ENCODE peak calls at places on chromosomes 11 and 22, in ten cellular contexts. O is stimulated activated CD4-positive, alpha-beta T cell treated with anti-CD3 and anti-CD28 coated beads, TNF-alpha, amount 100 ng/mL, for 48 hours; S is iPS-NIHi11; V is stimulated activated naive B cell treated with anti-CD40 and anti-IgM and Interleukin-4, amounts not matched to agents 10 μg/mL and 1 μg/mL and 100 μg/mL, for 72 hours; C is SK-N-DZ; P is retina; J is mesothelial cell of epicardium; U is uterus; N is ACHN; I is activated naive CD4-positive, alpha-beta T cell treated with anti-CD3 and anti-CD28 coated beads, Interleukin-2, amount 50 U/mL, for 16 hours. R is an unnamed sample.

GRCh38 chr22:43749473-43749872 is 62.6 kb downstream of the EFCAB6 start:
- DNase-seq in J (no peak), S (no peak), I (no peak), N (no peak), P (no peak), U (no peak), C (no peak), O (no peak), V (no peak), R (no peak)

GRCh38 chr11:45089251-45089650 is 57.2 kb upstream of the PRDM11 start:
- DNase-seq in U (peak; percentile 70), J (no peak), C (no peak), I (no peak), P (no peak), N (peak; percentile 44), S (no peak), O (no peak), V (no peak), R (no peak)

GRCh38 chr11:86155210-86155844 is 86.4 kb upstream of the PICALM start:
- DNase-seq in V (no peak), O (no peak), I (no peak), P (no peak), J (no peak), N (no peak), C (no peak), S (no peak), U (no peak), R (no peak)

GRCh38 chr22:35540600-35541253 is at the start of gene RASD2:
- DNase-seq in O (peak; percentile 17), U (peak; percentile 69), N (peak; percentile 56), S (peak; percentile 63), P (peak; percentile 70), C (no peak), I (peak; percentile 70), J (no peak), V (no peak), R (no peak)

GRCh38 chr22:47548953-47549740 is 786.7 kb downstream of the TBC1D22A start:
- DNase-seq in P (no peak), U (no peak), N (no peak), C (no peak), V (no peak), O (no peak), S (no peak), J (no peak), I (no peak), R (peak; percentile 6)

GRCh38 chr11:5891216-5891800 is 1.7 kb upstream of the OR52E5 start:
- DNase-seq in U (no peak), V (no peak), P (no peak), N (peak; percentile 31), I (no peak), S (peak; percentile 12), J (no peak), C (no peak), O (no peak), R (no peak)

GRCh38 chr11:126355926-126356897 is 726 bp downstream of the ST3GAL4 start:
- DNase-seq in V (peak; percentile 35), O (no peak), I (no peak), N (no peak), U (no peak), C (no peak), S (peak; percentile 52), P (peak; percentile 67), J (no peak), R (peak; percentile 71)

GRCh38 chr11:629237-629583 is 2.2 kb upstream of the SCT start:
- DNase-seq in C (no peak), O (no peak), J (no peak), I (no peak), V (no peak), N (no peak), U (no peak), P (no peak), S (no peak), R (no peak)

GRCh38 chr22:19747574-19747973 is 13.0 kb upstream of the TBX1 start:
- DNase-seq in J (no peak), U (no peak), P (no peak), I (no peak), C (no peak), V (no peak), S (no peak), N (no peak), O (no peak), R (no peak)

GRCh38 chr11:110712643-110713468 is 619 bp upstream of the ARHGAP20 start:
- DNase-seq in S (peak; percentile 13), N (no peak), V (peak; percentile 47), O (no peak), C (peak; percentile 12), I (no peak), J (no peak), U (peak; percentile 17), P (peak; percentile 93), R (peak; percentile 48)

GRCh38 chr22:19957445-19957844 is 15.8 kb upstream of the TXNRD2 start:
- DNase-seq in P (no peak), C (no peak), N (no peak), I (no peak), J (no peak), U (no peak), O (no peak), V (no peak), S (peak; percentile 8), R (no peak)

GRCh38 chr11:134235399-134235798 is 10.9 kb downstream of the VPS26B start:
- DNase-seq in J (no peak), P (no peak), C (no peak), S (no peak), U (no peak), O (no peak), N (no peak), I (no peak), V (no peak), R (no peak)

GRCh38 chr11:96763244-96763643 is 373.4 kb downstream of the JRKL start:
- DNase-seq in J (no peak), I (no peak), O (no peak), S (no peak), U (no peak), P (no peak), C (no peak), V (no peak), N (no peak), R (no peak)

GRCh38 chr11:68682531-68682931 is 1.8 kb upstream of the GAL start:
- DNase-seq in C (no peak), I (no peak), N (no peak), O (no peak), S (no peak), P (no peak), V (no peak), J (no peak), U (no peak), R (no peak)

GRCh38 chr11:85889676-85890579 is 34.7 kb downstream of the CCDC83 start:
- DNase-seq in S (peak; percentile 58), J (no peak), C (no peak), P (no peak), I (no peak), V (no peak), N (peak; percentile 82), O (no peak), U (peak; percentile 15), R (no peak)

GRCh38 chr11:94068764-94069163 is 47.6 kb downstream of the HEPHL1 start:
- DNase-seq in V (no peak), O (no peak), S (no peak), J (no peak), P (no peak), C (no peak), I (no peak), U (no peak), N (no peak), R (no peak)

GRCh38 chr22:39900306-39901227 is at the start of gene GRAP2:
- DNase-seq in U (no peak), N (no peak), V (peak; percentile 26), S (no peak), O (no peak), J (no peak), P (no peak), C (no peak), I (peak; percentile 54), R (no peak)

GRCh38 chr11:69999721-70000120 is 78.4 kb upstream of the ANO1 start:
- DNase-seq in J (no peak), U (no peak), I (no peak), C (no peak), V (no peak), P (no peak), O (no peak), S (peak; percentile 62), N (no peak), R (no peak)

GRCh38 chr11:64007160-64007628 is 21.0 kb downstream of the OTUB1 start:
- DNase-seq in I (no peak), O (no peak), C (no peak), P (no peak), S (peak; percentile 62), V (no peak), N (peak; percentile 58), J (no peak), U (peak; percentile 32), R (no peak)

GRCh38 chr22:42683599-42684283 is 34.5 kb upstream of the CYB5R3 start:
- DNase-seq in P (peak; percentile 28), U (peak; percentile 86), S (no peak), I (no peak), J (no peak), O (no peak), C (no peak), N (no peak), V (no peak), R (no peak)

R was measured in ecto neural progenitor cell.